ENCODE peak calls at places on chromosomes 3 and 15, in seven cellular contexts. X is body of pancreas, O is fibroblast of lung, D is GM23338, E is OCI-LY7, J is heart right ventricle, U is Peyer's patch. K is an unnamed sample.

GRCh38 chr15:84937144-84937543 is 44.5 kb upstream of the PDE8A start:
- DNase-seq in J (no peak), O (no peak), U (no peak), E (peak), D (no peak), X (no peak), K (no peak)

GRCh38 chr3:140927279-140927678 is 14.4 kb upstream of the SLC25A36 start:
- DNase-seq in D (no peak), O (no peak), U (no peak), J (no peak), X (no peak), E (no peak), K (no peak)

GRCh38 chr3:163779396-163780344 is 1298.6 kb downstream of the SI start:
- DNase-seq in E (no peak), U (no peak), X (no peak), J (no peak), O (no peak), D (peak), K (no peak)

GRCh38 chr15:91329914-91330313 is 229.9 kb downstream of the SV2B start:
- DNase-seq in E (no peak), J (no peak), U (no peak), D (no peak), O (no peak), X (no peak), K (no peak)

GRCh38 chr3:177802151-177802900 is 605.0 kb upstream of the TBL1XR1 start:
- DNase-seq in J (no peak), D (no peak), U (no peak), O (peak), X (no peak), E (no peak), K (no peak)

GRCh38 chr15:96312641-96313335 is 17.7 kb upstream of the NR2F2 start:
- DNase-seq in U (no peak), J (no peak), O (no peak), E (no peak), D (no peak), X (no peak), K (no peak)

GRCh38 chr3:74906181-74906580 is 291.7 kb upstream of the CNTN3 start:
- DNase-seq in J (no peak), D (no peak), E (no peak), U (no peak), X (no peak), O (no peak), K (no peak)

GRCh38 chr15:72358532-72359180 is 17.2 kb downstream of the HEXA start:
- DNase-seq in U (peak), E (no peak), X (peak), D (no peak), J (peak), O (peak), K (no peak)

GRCh38 chr3:170038434-170039110 is 777 bp downstream of the GPR160 start:
- DNase-seq in X (peak), O (no peak), D (peak), U (peak), E (peak), J (no peak), K (peak)

GRCh38 chr3:133377396-133377795 is 22.5 kb upstream of the BFSP2 start:
- DNase-seq in D (peak), X (no peak), O (peak), U (no peak), E (peak), J (no peak), K (no peak)

GRCh38 chr3:107227091-107227490 is 150.1 kb upstream of the CCDC54 start:
- DNase-seq in O (no peak), E (no peak), J (no peak), U (no peak), D (no peak), X (no peak), K (no peak)

GRCh38 chr3:164094546-164094945 is 983.8 kb downstream of the SI start:
- DNase-seq in E (no peak), J (no peak), O (no peak), D (no peak), X (no peak), U (no peak), K (no peak)

GRCh38 chr15:61155741-61156700 is 73.1 kb downstream of the RORA start:
- DNase-seq in J (peak), D (peak), O (peak), U (peak), X (peak), E (no peak), K (no peak)

GRCh38 chr3:73314182-73314951 is 252.9 kb downstream of the EBLN2 start:
- DNase-seq in E (no peak), J (no peak), D (no peak), O (no peak), U (no peak), X (no peak), K (no peak)

GRCh38 chr3:40913192-40913591 is 286.1 kb upstream of the CTNNB1 start:
- DNase-seq in D (no peak), X (no peak), U (no peak), O (no peak), E (no peak), J (no peak), K (no peak)

GRCh38 chr3:197713477-197713822 is 23.3 kb downstream of the RUBCN start:
- DNase-seq in O (no peak), U (no peak), E (no peak), X (no peak), D (no peak), J (peak), K (no peak)

GRCh38 chr3:186825294-186825821 is 17.2 kb upstream of the ADIPOQ start:
- DNase-seq in U (peak), J (no peak), D (peak), O (peak), E (peak), X (no peak), K (no peak)

GRCh38 chr3:9730747-9731205 is 759 bp upstream of the BRPF1 start:
- DNase-seq in J (no peak), X (no peak), O (peak), U (no peak), D (peak), E (no peak), K (no peak)

GRCh38 chr3:179969525-179969924 is 67.2 kb downstream of the PEX5L start:
- DNase-seq in U (no peak), E (no peak), J (no peak), X (peak), O (peak), D (no peak), K (no peak)

GRCh38 chr15:47750740-47751262 is 33.5 kb downstream of the SEMA6D start:
- DNase-seq in U (no peak), J (no peak), X (no peak), E (no peak), O (peak), D (no peak), K (no peak)

GRCh38 chr3:64048631-64049061 is 25.4 kb upstream of the PSMD6 start:
- DNase-seq in O (peak), J (no peak), E (no peak), X (no peak), U (no peak), D (peak), K (no peak)

GRCh38 chr3:113844622-113845222 is 6.1 kb downstream of the GRAMD1C start:
- DNase-seq in U (no peak), E (peak), X (no peak), J (no peak), D (peak), O (peak), K (no peak)

GRCh38 chr3:4953119-4953518 is 26.1 kb upstream of the BHLHE40 start:
- DNase-seq in D (no peak), X (no peak), O (peak), J (no peak), E (no peak), U (no peak), K (no peak)

GRCh38 chr3:33001889-33002288 is 50.4 kb downstream of the CCR4 start:
- DNase-seq in E (no peak), J (no peak), U (no peak), D (no peak), O (peak), X (peak), K (no peak)

GRCh38 chr3:122014741-122015140 is 7.3 kb downstream of the ILDR1 start:
- DNase-seq in O (no peak), X (no peak), U (no peak), D (no peak), J (no peak), E (no peak), K (no peak)

GRCh38 chr3:66115858-66116654 is 77.3 kb upstream of the MAGI1 start:
- DNase-seq in E (no peak), X (peak), O (peak), J (peak), D (peak), U (no peak), K (no peak)

GRCh38 chr15:70190296-70190695 is 92.6 kb upstream of the TLE3 start:
- DNase-seq in J (no peak), D (no peak), X (no peak), U (no peak), E (no peak), O (no peak), K (no peak)

GRCh38 chr15:34018021-34018645 is 20.9 kb downstream of the AVEN start:
- DNase-seq in J (no peak), O (peak), U (peak), D (no peak), E (no peak), X (peak), K (no peak)

GRCh38 chr3:55541016-55541415 is 53.9 kb upstream of the WNT5A start:
- DNase-seq in J (no peak), D (no peak), E (no peak), X (no peak), O (no peak), U (no peak), K (no peak)

GRCh38 chr3:128923607-128924385 is 44.4 kb downstream of the ACAD9 start:
- DNase-seq in E (no peak), X (no peak), D (no peak), O (no peak), J (no peak), U (peak), K (no peak)

GRCh38 chr3:89649431-89649830 is 542.0 kb downstream of the EPHA3 start:
- DNase-seq in X (no peak), D (no peak), E (no peak), J (no peak), O (no peak), U (no peak), K (no peak)

GRCh38 chr3:108334698-108335097 is 38.4 kb downstream of the HHLA2 start:
- DNase-seq in D (no peak), X (no peak), U (no peak), E (no peak), O (peak), J (no peak), K (no peak)

GRCh38 chr3:163368168-163368567 is 1710.1 kb downstream of the SI start:
- DNase-seq in E (no peak), U (no peak), O (peak), X (no peak), D (no peak), J (no peak), K (no peak)

GRCh38 chr3:37301980-37302379 is 127.6 kb upstream of the LRRFIP2 start:
- DNase-seq in X (no peak), J (no peak), U (no peak), E (no peak), O (no peak), D (peak), K (no peak)

GRCh38 chr15:51229907-51230328 is 108.5 kb downstream of the CYP19A1 start:
- DNase-seq in U (no peak), X (peak), D (peak), O (peak), J (no peak), E (peak), K (no peak)
- TF ChIP-seq CTCF in U (no peak), X (peak), D (peak), O (peak), J (no peak), E (peak), K (no peak)

DNA sequence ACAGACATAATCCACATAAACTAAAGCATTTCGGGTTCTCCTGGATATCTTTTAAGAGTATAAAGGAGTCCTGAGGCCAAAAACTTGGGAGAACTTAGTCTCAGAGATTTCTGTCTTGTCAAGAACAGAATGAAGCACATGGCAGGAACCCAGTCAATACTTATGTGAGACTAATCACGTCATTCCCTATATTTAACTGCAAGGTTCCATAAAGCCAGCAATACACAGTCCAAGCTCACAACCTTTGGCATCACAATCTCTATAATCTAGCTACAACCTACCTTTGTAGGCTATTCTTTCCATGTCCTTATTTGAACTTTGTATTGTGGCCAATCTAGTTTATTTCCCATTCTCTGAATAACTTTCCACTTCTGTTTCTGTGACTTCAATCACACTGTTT is 68.9 kb upstream of the CSPG5 start:
- DNase-seq in X (no peak), E (no peak), J (no peak), D (no peak), U (no peak), O (no peak), K (no peak)
- H3K27ac ChIP-seq in X (no peak), E (no peak), J (no peak), D (peak), U (no peak), O (no peak), K (no peak)

GRCh38 chr3:30628931-30629590 is 22.7 kb downstream of the TGFBR2 start:
- DNase-seq in U (peak), E (peak), D (no peak), O (no peak), J (peak), X (peak), K (no peak)
- TF ChIP-seq CTCF in U (no peak), E (peak), D (peak), O (peak), J (peak), X (peak), K (peak)

DNA sequence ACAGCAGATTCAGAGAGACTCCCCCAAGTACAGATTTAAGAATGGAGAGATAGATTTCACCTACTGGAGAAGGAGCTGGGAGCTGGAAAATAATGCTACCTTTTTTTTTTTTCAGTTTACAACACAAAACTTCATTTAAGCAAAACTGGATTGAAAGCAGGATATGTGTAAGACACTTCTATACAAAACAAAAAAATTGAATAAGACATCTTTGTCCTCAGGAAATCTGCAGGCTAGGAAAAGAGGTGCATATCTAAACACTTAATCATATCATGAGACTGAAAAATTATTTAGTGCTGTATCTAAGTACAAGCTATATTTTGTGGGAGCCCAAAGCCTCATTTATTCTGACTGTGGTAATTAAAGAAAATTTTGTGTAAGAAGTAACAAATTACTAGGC is 516.1 kb downstream of the ZIC1 start:
- DNase-seq in E (no peak), O (peak), U (no peak), X (no peak), D (no peak), J (no peak), K (no peak)
- H3K27ac ChIP-seq in E (no peak), O (no peak), U (no peak), X (no peak), D (no peak), J (no peak), K (no peak)

GRCh38 chr3:194984624-194985023 is 286.3 kb downstream of the XXYLT1 start:
- DNase-seq in U (no peak), D (no peak), X (no peak), J (no peak), E (no peak), O (no peak), K (no peak)

GRCh38 chr3:194984026-194984425 is 286.9 kb downstream of the XXYLT1 start:
- DNase-seq in X (no peak), O (no peak), D (no peak), U (no peak), E (no peak), J (no peak), K (no peak)

GRCh38 chr3:194983620-194984019 is 287.3 kb downstream of the XXYLT1 start:
- DNase-seq in O (no peak), E (no peak), X (no peak), J (no peak), U (no peak), D (no peak), K (no peak)

GRCh38 chr3:194986208-194987043 is 284.5 kb downstream of the XXYLT1 start:
- DNase-seq in X (peak), E (no peak), D (no peak), J (no peak), O (peak), U (no peak), K (no peak)

DNA sequence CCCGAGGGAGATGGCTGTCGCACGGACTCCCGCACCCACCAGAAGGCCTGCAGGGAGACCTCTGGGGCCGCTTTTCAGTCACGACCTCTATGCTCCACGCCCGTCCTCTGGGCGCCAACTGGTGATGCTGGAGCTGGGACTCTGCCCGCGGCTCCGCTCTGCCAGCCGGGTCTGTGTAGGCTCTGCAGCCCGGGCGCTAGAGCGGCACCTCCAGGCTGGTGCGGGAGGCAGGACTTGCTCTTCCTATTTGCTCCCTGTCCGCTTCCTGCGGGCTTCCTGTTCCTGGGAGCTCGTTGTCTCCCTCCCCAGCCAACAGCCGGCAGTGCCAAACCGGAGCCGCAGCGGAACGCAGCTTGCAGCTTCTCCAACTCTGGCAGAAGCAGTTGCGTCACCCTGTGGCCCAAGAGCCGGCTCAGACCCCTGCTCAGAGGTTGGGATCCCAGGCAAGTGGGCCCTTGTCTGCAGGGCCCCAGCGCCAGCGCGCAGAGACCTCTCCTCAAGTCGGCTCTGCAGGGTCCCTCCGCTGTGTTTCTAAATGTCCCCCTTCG is 285.9 kb downstream of the XXYLT1 start:
- DNase-seq in O (peak), E (no peak), X (peak), U (peak), J (peak), D (peak), K (no peak)
- TF ChIP-seq CTCF in O (peak), E (no peak), X (no peak), U (no peak), J (peak), D (peak), K (no peak)

K was measured in CD4-positive, alpha-beta T cell.